ENCODE peak calls at places on chromosomes 2 and 18, in eight cellular contexts. Q is uterus, T is H54, P is heart left ventricle, W is breast epithelium, H is endothelial cell of umbilical vein, D is sigmoid colon, B is adrenal gland. E is an unnamed sample.

GRCh38 chr2:171260471-171261424 is 100.1 kb upstream of the TLK1 start:
- DNase-seq in Q (no peak), T (no peak), P (no peak), W (no peak), H (no peak), D (no peak), B (no peak), E (no peak)

GRCh38 chr2:26650713-26651457 is 9.7 kb upstream of the CIB4 start:
- DNase-seq in Q (peak), T (no peak), P (no peak), W (no peak), H (no peak), D (no peak), B (peak), E (peak)

GRCh38 chr2:32743480-32744236 is 115.8 kb downstream of the TTC27 start:
- DNase-seq in Q (no peak), T (no peak), P (no peak), W (no peak), H (no peak), D (no peak), B (no peak), E (no peak)

GRCh38 chr2:35978218-35978617 is 377.4 kb upstream of the CRIM1 start:
- DNase-seq in Q (no peak), T (no peak), P (no peak), W (no peak), H (no peak), D (no peak), B (no peak), E (no peak)

GRCh38 chr2:7026740-7027139 is 109.5 kb downstream of the RNF144A start:
- DNase-seq in Q (peak), T (no peak), P (peak), W (no peak), H (peak), D (peak), B (peak), E (no peak)

GRCh38 chr2:231057590-231057989 is 923 bp downstream of the PSMD1 start:
- DNase-seq in Q (no peak), T (no peak), P (no peak), W (no peak), H (peak), D (no peak), B (no peak), E (no peak)

GRCh38 chr2:130915149-130915548 is 78.4 kb downstream of the ARHGEF4 start:
- DNase-seq in Q (no peak), T (no peak), P (no peak), W (no peak), H (no peak), D (no peak), B (no peak), E (no peak)

GRCh38 chr18:30971338-30971956 is 71.1 kb downstream of the DSC3 start:
- DNase-seq in Q (no peak), T (no peak), P (no peak), W (no peak), H (peak), D (no peak), B (no peak), E (no peak)

GRCh38 chr18:26502834-26503233 is 45.5 kb downstream of the KCTD1 start:
- DNase-seq in Q (no peak), T (no peak), P (no peak), W (no peak), H (no peak), D (no peak), B (no peak), E (no peak)

DNA sequence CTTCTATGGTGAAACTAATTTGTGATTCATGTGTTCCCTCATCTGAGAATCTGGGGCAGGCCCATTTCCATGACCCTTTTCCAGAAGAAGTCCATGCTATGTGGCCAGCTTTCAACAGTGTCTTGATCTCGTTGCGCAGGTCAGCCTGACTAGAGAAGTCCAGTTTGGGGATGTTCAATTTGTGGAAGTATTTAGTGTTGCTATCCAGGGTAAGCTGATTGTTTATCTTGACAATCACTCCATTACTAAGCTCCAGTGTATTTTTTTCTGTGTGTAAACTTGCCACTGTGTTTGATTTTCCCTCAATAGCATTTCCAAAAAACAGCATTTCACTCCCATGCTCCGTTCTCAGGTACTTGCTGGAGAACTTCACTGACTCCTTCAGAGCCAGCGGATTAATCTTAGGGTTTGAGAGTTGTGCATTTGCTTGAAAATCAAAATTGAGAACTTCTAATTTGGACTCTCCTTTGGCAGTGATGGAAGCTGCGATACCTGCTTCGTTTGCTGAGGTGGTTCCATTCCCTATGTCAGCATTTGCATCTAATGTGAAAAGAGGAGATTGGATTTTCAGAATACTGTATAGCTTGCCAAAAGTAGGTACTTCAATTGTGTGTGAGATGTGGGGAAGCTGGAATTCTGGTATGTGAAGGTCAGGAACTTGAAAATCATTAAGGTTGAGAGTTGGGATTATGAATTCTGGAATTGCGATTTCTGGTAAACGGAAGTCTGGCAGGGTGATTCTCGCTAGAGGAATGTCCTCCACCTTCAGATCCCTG is 35.7 kb downstream of the APOB start:
- DNase-seq in Q (no peak), T (no peak), P (no peak), W (no peak), H (no peak), D (no peak), B (no peak), E (no peak)
- TF ChIP-seq POLR2A in Q (no peak), T (no peak), P (no peak), W (no peak), H (no peak), D (no peak), B (no peak), E (no peak)

DNA sequence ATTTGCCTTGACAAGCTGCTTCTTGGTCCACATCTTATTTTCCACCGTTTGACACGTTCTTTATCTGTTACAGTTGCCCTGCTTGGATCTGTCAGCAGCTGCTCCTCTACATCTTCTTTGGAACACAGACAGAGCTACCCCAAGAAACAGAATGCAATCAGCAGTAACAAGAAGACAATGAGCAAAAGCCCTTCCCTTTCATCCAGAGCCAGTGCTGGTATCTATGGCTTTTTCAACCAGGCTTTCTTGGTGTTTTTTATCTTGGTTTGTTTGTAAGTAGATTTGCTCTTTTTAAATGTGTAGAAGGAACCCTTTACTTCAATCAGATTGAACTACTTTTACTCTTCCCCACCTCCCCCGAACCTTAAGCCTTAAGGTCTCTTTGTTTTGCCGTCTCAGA is 41.9 kb downstream of the CLIP4 start:
- DNase-seq in Q (no peak), T (no peak), P (no peak), W (no peak), H (no peak), D (no peak), B (no peak), E (no peak)
- TF ChIP-seq POLR2A in Q (no peak), T (no peak), P (no peak), W (no peak), H (no peak), D (no peak), B (no peak), E (no peak)

DNA sequence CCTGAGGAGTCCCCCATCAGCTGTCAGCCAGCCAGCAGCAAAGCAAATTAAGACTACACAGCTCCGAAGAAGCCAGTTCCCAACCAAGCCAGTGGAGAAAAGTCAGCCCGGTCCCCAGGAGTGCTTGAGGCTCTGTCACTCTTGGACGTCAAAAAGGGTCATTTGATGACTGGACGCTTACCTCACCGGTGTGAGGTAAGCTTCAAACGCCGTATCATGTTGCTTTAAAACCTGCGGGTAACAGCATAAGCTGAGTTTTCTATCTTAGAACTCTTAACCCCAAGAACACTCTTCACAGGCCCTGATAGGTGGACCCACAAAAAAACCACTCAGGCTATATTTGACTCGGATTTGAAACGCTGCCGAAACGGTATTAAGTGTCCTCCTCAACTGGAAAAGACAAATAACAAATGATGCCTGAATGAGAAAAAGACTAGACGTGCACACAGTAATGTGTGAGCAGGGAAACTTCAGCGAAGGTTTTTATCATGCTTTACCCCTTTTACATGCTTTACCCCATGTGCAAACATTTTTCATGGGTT is 688 bp upstream of the LNPK start:
- DNase-seq in Q (no peak), T (peak), P (peak), W (no peak), H (no peak), D (peak), B (peak), E (peak)
- TF ChIP-seq POLR2A in Q (no peak), T (no peak), P (no peak), W (no peak), H (no peak), D (no peak), B (no peak), E (no peak)

DNA sequence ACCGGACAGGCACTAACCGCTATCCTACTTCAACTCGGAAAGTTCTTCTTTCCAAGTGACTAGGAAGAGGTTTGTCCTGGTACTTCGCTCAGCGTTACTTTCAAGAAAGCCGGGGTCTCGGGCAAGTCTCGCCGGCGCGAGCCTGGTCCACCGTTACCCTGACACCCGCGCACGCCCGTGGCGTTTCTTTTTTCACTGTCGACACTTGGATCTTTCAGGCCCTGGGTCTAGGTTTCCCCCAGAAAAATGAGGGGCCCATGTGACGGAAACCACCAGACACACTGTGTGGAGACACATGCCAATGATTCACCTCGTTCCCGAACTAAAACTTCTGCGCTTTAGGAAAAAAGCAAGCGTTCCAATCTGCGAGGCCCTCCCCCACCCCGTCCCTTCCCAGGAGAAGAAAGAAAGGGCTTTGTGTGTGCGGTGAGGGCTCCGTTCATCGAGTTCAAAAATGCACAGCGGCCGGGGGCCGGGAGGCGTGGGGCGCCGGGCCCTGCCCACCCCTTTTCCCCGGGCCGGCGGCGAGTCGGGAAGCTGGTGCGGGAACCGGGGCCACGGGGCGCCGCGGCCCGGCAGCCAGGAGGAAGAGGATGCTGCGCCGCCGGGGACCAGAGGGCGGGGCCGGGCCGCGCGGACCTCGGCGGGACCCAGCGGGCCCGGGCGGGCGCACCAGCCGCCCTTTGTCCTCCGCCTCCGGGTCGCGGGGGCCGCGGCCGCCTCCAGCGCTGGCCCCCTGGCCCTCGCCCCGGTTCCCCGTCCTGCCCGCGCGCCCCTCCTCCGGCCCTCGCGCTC is 2.6 kb downstream of the ZNF521 start:
- DNase-seq in Q (peak), T (no peak), P (peak), W (peak), H (peak), D (peak), B (peak), E (peak)
- TF ChIP-seq POLR2A in Q (no peak), T (no peak), P (no peak), W (no peak), H (no peak), D (no peak), B (no peak), E (no peak)

DNA sequence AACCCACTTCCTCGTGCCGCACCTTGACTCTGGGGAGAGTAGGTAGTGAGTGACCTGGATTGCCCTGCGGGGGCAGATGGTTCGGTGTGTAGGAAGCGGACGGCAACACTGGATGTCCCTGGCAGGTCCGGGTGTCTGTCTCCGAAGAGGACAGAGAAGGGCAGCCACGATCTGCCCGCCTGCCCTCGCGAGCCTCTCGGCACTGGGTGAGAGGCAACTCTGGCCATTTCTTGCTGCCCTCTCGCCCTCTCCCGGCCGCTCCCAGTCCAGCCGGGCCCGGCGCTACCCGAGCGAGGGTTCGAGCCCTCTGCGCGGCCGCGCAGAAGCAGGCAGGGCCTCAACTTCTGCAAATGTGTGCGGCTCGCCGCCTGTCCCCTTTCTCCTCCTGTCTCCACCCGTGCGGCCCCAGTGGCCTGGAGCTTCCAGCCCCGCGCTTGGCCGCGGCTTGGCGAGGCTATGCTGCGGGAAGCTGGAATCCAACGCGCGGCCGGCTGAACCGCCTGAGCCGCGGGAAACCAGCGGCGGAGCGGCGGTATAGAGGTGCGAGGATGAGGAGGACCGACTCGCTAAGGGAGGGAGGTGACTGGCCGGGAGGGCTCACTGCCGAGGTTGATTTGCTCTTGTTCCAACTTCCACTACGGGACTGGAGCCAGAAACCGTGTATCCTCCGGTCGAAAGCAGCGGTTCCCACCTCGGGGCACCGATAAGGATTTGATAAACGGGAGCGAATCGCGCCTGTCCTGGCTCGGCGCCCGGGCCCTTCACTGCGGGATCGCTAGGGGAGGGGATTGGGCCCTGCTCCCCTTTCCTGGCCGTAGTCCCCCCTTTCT is 1.5 kb downstream of the EPAS1 start:
- DNase-seq in Q (peak), T (peak), P (peak), W (peak), H (peak), D (peak), B (peak), E (peak)
- TF ChIP-seq POLR2A in Q (no peak), T (no peak), P (no peak), W (peak), H (no peak), D (no peak), B (no peak), E (no peak)

GRCh38 chr2:201448067-201448466 is 3.2 kb downstream of the TRAK2 start:
- DNase-seq in Q (no peak), T (no peak), P (no peak), W (no peak), H (no peak), D (no peak), B (no peak), E (no peak)

GRCh38 chr2:201444676-201445441 is 6.4 kb downstream of the TRAK2 start:
- DNase-seq in Q (no peak), T (no peak), P (no peak), W (no peak), H (no peak), D (no peak), B (no peak), E (no peak)

GRCh38 chr2:201450910-201451329 is 338 bp downstream of the TRAK2 start:
- DNase-seq in Q (no peak), T (no peak), P (no peak), W (no peak), H (no peak), D (no peak), B (no peak), E (no peak)

GRCh38 chr2:201448701-201449100 is 2.6 kb downstream of the TRAK2 start:
- DNase-seq in Q (no peak), T (no peak), P (no peak), W (no peak), H (no peak), D (no peak), B (no peak), E (no peak)

DNA sequence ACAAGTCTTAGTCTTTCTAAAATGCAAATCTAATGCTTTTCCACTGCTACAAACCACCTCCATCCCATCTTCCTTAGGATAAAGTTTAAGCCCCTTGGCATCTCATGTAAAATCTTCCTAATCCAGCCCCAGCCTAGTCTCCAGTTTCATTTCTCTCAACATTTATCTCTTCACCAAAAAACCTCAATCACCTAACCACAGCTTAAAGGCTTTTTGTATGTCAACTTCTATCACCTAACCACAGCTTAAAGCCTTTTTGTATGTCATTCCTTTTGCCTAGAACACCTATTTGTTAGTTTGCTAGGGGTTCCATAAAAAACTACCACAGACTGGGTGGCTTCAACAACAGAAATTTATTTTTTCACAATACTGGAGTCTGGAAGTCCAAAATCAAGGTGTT is 4.1 kb downstream of the TRAK2 start:
- DNase-seq in Q (no peak), T (no peak), P (no peak), W (no peak), H (no peak), D (no peak), B (no peak), E (no peak)
- TF ChIP-seq POLR2A in Q (no peak), T (no peak), P (no peak), W (no peak), H (no peak), D (no peak), B (no peak), E (no peak)

GRCh38 chr18:74597662-74598349 is at the start of gene ZNF407:
- DNase-seq in Q (peak), T (peak), P (peak), W (peak), H (peak), D (peak), B (peak), E (peak)
- TF ChIP-seq POLR2A in Q (peak), T (no peak), P (no peak), W (peak), H (peak), D (no peak), B (peak), E (no peak)

DNA sequence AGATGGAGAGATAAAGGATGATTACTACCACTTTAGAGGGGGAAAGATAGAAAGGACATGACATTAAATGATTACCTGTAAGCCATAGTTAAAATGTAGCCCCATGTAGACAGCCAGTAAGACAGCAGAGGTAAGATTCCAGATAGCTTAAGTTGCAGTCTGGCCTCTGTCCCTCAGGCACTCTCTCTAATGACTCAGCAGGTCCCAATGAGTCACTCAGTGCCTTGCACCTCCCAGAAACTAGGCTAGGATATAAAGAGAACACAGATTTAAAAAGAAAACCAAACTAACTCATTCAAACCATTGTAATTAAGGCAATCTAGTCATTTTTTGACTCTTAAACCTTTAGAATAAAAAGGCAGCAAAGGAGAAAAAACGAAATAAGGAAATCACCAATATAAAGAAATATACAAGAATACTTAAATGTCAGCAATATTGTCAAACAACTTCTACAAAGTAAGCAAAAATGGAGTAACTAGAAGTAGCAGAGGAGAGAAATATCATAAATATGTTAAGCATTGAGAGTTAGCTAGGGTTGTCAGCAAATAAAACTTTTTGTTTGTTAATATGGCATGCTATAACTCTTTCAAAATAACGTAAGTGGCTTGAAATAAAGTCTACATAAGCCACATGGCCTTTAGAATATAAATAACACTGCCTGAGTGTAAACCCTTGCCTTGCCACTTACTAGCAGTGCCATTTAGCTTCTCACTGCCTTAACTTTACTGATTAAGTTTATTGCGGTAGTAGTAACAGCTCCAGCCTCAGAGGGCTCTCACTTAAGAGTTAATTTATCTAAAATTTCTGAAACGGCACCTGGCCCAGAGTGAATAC is 48.5 kb downstream of the SOCS6 start:
- DNase-seq in Q (no peak), T (peak), P (no peak), W (peak), H (peak), D (no peak), B (peak), E (no peak)
- TF ChIP-seq POLR2A in Q (no peak), T (no peak), P (no peak), W (no peak), H (no peak), D (no peak), B (no peak), E (no peak)